ENCODE peak calls at places on chromosomes 7 and 10, in nine cellular contexts. W is T-helper 1 cell, E is endothelial cell, R is lower lobe of right lung, S is NCI-H1930, G is Ammon's horn, K is T-helper 22 cell, X is GDM1, J is HEK293T. L is an unnamed sample.

GRCh38 chr7:152683297-152683696 is 7.4 kb upstream of the XRCC2 start:
- DNase-seq in W (no peak), E (no peak), R (no peak), S (no peak), G (no peak), K (no peak), X (no peak), J (no peak), L (no peak)

GRCh38 chr7:3196629-3197028 is 104.4 kb upstream of the SDK1 start:
- DNase-seq in W (no peak), E (no peak), R (no peak), S (no peak), G (no peak), K (no peak), X (no peak), J (no peak), L (no peak)

GRCh38 chr7:26863504-26864308 is 684 bp downstream of the SKAP2 start:
- DNase-seq in W (peak; percentile 1), E (peak; percentile 4), R (no peak), S (no peak), G (peak; percentile 5), K (no peak), X (no peak), J (peak; percentile 11), L (peak; percentile 26)

GRCh38 chr7:1668932-1669485 is 1.1 kb upstream of the ELFN1 start:
- DNase-seq in W (no peak), E (no peak), R (peak; percentile 38), S (no peak), G (no peak), K (no peak), X (no peak), J (no peak), L (no peak)

GRCh38 chr10:91163709-91164474 is 56.6 kb upstream of the PCGF5 start:
- DNase-seq in W (peak; percentile 43), E (no peak), R (peak; percentile 73), S (no peak), G (peak; percentile 34), K (peak; percentile 67), X (no peak), J (peak; percentile 30), L (peak; percentile 24)

GRCh38 chr7:99137418-99138180 is 6.3 kb downstream of the SMURF1 start:
- DNase-seq in W (no peak), E (peak; percentile 14), R (no peak), S (no peak), G (peak; percentile 40), K (no peak), X (no peak), J (peak; percentile 31), L (no peak)

GRCh38 chr7:87627634-87627994 is 584 bp upstream of the RUNDC3B start:
- DNase-seq in W (no peak), E (peak; percentile 31), R (peak; percentile 45), S (peak; percentile 48), G (peak; percentile 20), K (no peak), X (peak; percentile 23), J (peak; percentile 23), L (no peak)

GRCh38 chr10:62681211-62681940 is 123.1 kb upstream of the ADO start:
- DNase-seq in W (peak; percentile 28), E (no peak), R (peak; percentile 53), S (no peak), G (no peak), K (peak; percentile 65), X (no peak), J (peak; percentile 13), L (no peak)

GRCh38 chr7:28144266-28144665 is 36.3 kb downstream of the JAZF1 start:
- DNase-seq in W (no peak), E (peak; percentile 59), R (no peak), S (no peak), G (peak; percentile 74), K (no peak), X (no peak), J (peak; percentile 19), L (peak; percentile 27)

GRCh38 chr10:19638173-19638872 is 177.9 kb upstream of the PLXDC2 start:
- DNase-seq in W (no peak), E (no peak), R (no peak), S (no peak), G (peak; percentile 50), K (no peak), X (peak; percentile 2), J (no peak), L (no peak)

GRCh38 chr10:51342381-51342780 is 268.1 kb downstream of the PRKG1 start:
- DNase-seq in W (no peak), E (no peak), R (no peak), S (no peak), G (no peak), K (no peak), X (no peak), J (no peak), L (no peak)

GRCh38 chr10:47456096-47456485 is 27.8 kb downstream of the ANXA8 start:
- DNase-seq in W (no peak), E (no peak), R (peak; percentile 28), S (no peak), G (no peak), K (no peak), X (no peak), J (no peak), L (no peak)

GRCh38 chr10:100907773-100908172 is 5.0 kb upstream of the SLF2 start:
- DNase-seq in W (no peak), E (no peak), R (no peak), S (no peak), G (no peak), K (no peak), X (no peak), J (no peak), L (no peak)

GRCh38 chr7:93148135-93148534 is at the start of gene SAMD9L:
- DNase-seq in W (no peak), E (no peak), R (no peak), S (no peak), G (peak; percentile 20), K (no peak), X (no peak), J (no peak), L (no peak)